ENCODE peak calls at places on chromosomes 16 and 17, in eight cellular contexts. One of them, this sample, is unnamed.

GRCh38 chr16:62597874-62598273 is 561.6 kb upstream of the CDH8 start:
- DNase-seq in testis: no peak
- DNase-seq in AG04449: no peak
- DNase-seq in AG10803: no peak
- DNase-seq in spleen: no peak
- DNase-seq in PC-3: no peak
- DNase-seq in cardiac fibroblast: no peak
- DNase-seq in astrocyte: no peak
- DNase-seq in this sample: no peak

GRCh38 chr16:30063893-30064745 is 1.4 kb upstream of the ALDOA start:
- DNase-seq in testis: peak
- DNase-seq in AG04449: no peak
- DNase-seq in AG10803: no peak
- DNase-seq in spleen: peak
- DNase-seq in PC-3: peak
- DNase-seq in cardiac fibroblast: peak
- DNase-seq in astrocyte: no peak
- DNase-seq in this sample: peak

GRCh38 chr17:65332375-65332774 is 195.2 kb downstream of the RGS9 start:
- DNase-seq in testis: no peak
- DNase-seq in AG04449: peak
- DNase-seq in AG10803: peak
- DNase-seq in spleen: no peak
- DNase-seq in PC-3: peak
- DNase-seq in cardiac fibroblast: peak
- DNase-seq in astrocyte: peak
- DNase-seq in this sample: peak

GRCh38 chr17:77328823-77329740 is 188.3 kb downstream of the SEC14L1 start:
- DNase-seq in testis: peak
- DNase-seq in AG04449: no peak
- DNase-seq in AG10803: no peak
- DNase-seq in spleen: peak
- DNase-seq in PC-3: no peak
- DNase-seq in cardiac fibroblast: no peak
- DNase-seq in astrocyte: no peak
- DNase-seq in this sample: no peak

GRCh38 chr16:81480856-81481821 is 36.5 kb downstream of the CMIP start:
- DNase-seq in testis: peak
- DNase-seq in AG04449: no peak
- DNase-seq in AG10803: peak
- DNase-seq in spleen: peak
- DNase-seq in PC-3: no peak
- DNase-seq in cardiac fibroblast: peak
- DNase-seq in astrocyte: no peak
- DNase-seq in this sample: no peak

GRCh38 chr17:57445051-57445450 is 188.7 kb downstream of the MSI2 start:
- DNase-seq in testis: no peak
- DNase-seq in AG04449: no peak
- DNase-seq in AG10803: no peak
- DNase-seq in spleen: no peak
- DNase-seq in PC-3: peak
- DNase-seq in cardiac fibroblast: no peak
- DNase-seq in astrocyte: peak
- DNase-seq in this sample: no peak

GRCh38 chr16:2493608-2494007 is 18.7 kb downstream of the TBC1D24 start:
- DNase-seq in testis: no peak
- DNase-seq in AG04449: no peak
- DNase-seq in AG10803: no peak
- DNase-seq in spleen: no peak
- DNase-seq in PC-3: no peak
- DNase-seq in cardiac fibroblast: no peak
- DNase-seq in astrocyte: no peak
- DNase-seq in this sample: no peak

GRCh38 chr16:55401036-55401435 is 77.0 kb downstream of the IRX6 start:
- DNase-seq in testis: no peak
- DNase-seq in AG04449: no peak
- DNase-seq in AG10803: no peak
- DNase-seq in spleen: no peak
- DNase-seq in PC-3: no peak
- DNase-seq in cardiac fibroblast: no peak
- DNase-seq in astrocyte: no peak
- DNase-seq in this sample: no peak

GRCh38 chr17:31411707-31412285 is 20.3 kb downstream of the RAB11FIP4 start:
- DNase-seq in testis: no peak
- DNase-seq in AG04449: no peak
- DNase-seq in AG10803: no peak
- DNase-seq in spleen: peak
- DNase-seq in PC-3: no peak
- DNase-seq in cardiac fibroblast: no peak
- DNase-seq in astrocyte: no peak
- DNase-seq in this sample: no peak

GRCh38 chr17:32826076-32826475 is 50.8 kb downstream of the MYO1D start:
- DNase-seq in testis: no peak
- DNase-seq in AG04449: no peak
- DNase-seq in AG10803: no peak
- DNase-seq in spleen: no peak
- DNase-seq in PC-3: no peak
- DNase-seq in cardiac fibroblast: no peak
- DNase-seq in astrocyte: no peak
- DNase-seq in this sample: no peak
- H3K4me3 ChIP-seq in testis: no peak
- H3K4me3 ChIP-seq in AG04449: no peak
- H3K4me3 ChIP-seq in AG10803: no peak
- H3K4me3 ChIP-seq in spleen: no peak
- H3K4me3 ChIP-seq in PC-3: no peak
- H3K4me3 ChIP-seq in cardiac fibroblast: no peak
- H3K4me3 ChIP-seq in astrocyte: no peak
- H3K4me3 ChIP-seq in this sample: no peak

DNA sequence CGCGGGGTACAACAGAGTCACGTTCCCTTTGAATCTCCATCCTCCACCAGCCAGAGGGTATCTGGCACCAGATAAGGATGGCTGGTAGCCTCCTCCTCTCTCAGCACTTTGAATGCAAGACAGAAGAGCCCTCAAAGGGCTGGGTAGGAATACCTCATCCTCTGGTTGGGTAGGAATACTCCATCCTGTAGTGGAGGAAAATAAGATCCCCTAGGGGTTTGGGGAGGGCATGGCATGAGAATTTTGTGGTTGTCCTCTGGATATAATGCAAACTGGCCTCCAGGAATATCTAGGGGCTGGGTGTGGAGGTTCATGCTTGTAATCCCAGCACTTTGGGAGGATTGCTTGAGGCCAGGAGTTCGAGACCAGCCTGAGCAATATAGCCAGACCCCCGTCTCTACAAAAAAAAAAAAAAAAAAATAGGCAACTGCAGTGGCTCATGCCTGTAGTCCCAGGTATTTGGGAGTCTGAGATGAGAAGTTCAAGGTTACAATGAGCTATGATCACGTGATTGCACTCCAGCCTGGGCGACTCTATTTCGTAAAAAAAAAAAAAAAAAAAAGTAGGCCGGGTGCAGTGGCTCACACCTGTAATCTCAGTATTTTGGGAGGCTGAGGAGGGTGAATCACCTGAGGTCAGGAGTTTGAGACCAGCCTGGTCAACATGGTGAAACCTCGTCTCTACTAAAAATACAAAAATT is 2.7 kb downstream of the IGFBP4 start:
- DNase-seq in testis: no peak
- DNase-seq in AG04449: no peak
- DNase-seq in AG10803: no peak
- DNase-seq in spleen: no peak
- DNase-seq in PC-3: no peak
- DNase-seq in cardiac fibroblast: peak
- DNase-seq in astrocyte: no peak
- DNase-seq in this sample: no peak
- H3K4me3 ChIP-seq in testis: peak
- H3K4me3 ChIP-seq in AG04449: peak
- H3K4me3 ChIP-seq in AG10803: peak
- H3K4me3 ChIP-seq in spleen: peak
- H3K4me3 ChIP-seq in PC-3: peak
- H3K4me3 ChIP-seq in cardiac fibroblast: peak
- H3K4me3 ChIP-seq in astrocyte: peak
- H3K4me3 ChIP-seq in this sample: peak

GRCh38 chr17:19004601-19005441 is at the start of gene FAM83G:
- DNase-seq in testis: peak
- DNase-seq in AG04449: no peak
- DNase-seq in AG10803: peak
- DNase-seq in spleen: peak
- DNase-seq in PC-3: no peak
- DNase-seq in cardiac fibroblast: peak
- DNase-seq in astrocyte: peak
- DNase-seq in this sample: peak

GRCh38 chr17:19002191-19002590 is 2.4 kb downstream of the FAM83G start:
- DNase-seq in testis: no peak
- DNase-seq in AG04449: no peak
- DNase-seq in AG10803: no peak
- DNase-seq in spleen: no peak
- DNase-seq in PC-3: no peak
- DNase-seq in cardiac fibroblast: no peak
- DNase-seq in astrocyte: no peak
- DNase-seq in this sample: no peak

GRCh38 chr17:19002805-19003542 is 1.6 kb downstream of the FAM83G start:
- DNase-seq in testis: no peak
- DNase-seq in AG04449: no peak
- DNase-seq in AG10803: peak
- DNase-seq in spleen: no peak
- DNase-seq in PC-3: no peak
- DNase-seq in cardiac fibroblast: peak
- DNase-seq in astrocyte: peak
- DNase-seq in this sample: no peak

GRCh38 chr17:19003966-19004600 is 481 bp downstream of the FAM83G start:
- DNase-seq in testis: peak
- DNase-seq in AG04449: no peak
- DNase-seq in AG10803: peak
- DNase-seq in spleen: no peak
- DNase-seq in PC-3: no peak
- DNase-seq in cardiac fibroblast: peak
- DNase-seq in astrocyte: peak
- DNase-seq in this sample: peak

GRCh38 chr17:19003543-19003965 is 1.0 kb downstream of the FAM83G start:
- DNase-seq in testis: no peak
- DNase-seq in AG04449: no peak
- DNase-seq in AG10803: peak
- DNase-seq in spleen: no peak
- DNase-seq in PC-3: no peak
- DNase-seq in cardiac fibroblast: peak
- DNase-seq in astrocyte: no peak
- DNase-seq in this sample: no peak
- H3K4me3 ChIP-seq in testis: peak
- H3K4me3 ChIP-seq in AG04449: peak
- H3K4me3 ChIP-seq in AG10803: peak
- H3K4me3 ChIP-seq in spleen: peak
- H3K4me3 ChIP-seq in PC-3: no peak
- H3K4me3 ChIP-seq in cardiac fibroblast: peak
- H3K4me3 ChIP-seq in astrocyte: peak
- H3K4me3 ChIP-seq in this sample: peak

DNA sequence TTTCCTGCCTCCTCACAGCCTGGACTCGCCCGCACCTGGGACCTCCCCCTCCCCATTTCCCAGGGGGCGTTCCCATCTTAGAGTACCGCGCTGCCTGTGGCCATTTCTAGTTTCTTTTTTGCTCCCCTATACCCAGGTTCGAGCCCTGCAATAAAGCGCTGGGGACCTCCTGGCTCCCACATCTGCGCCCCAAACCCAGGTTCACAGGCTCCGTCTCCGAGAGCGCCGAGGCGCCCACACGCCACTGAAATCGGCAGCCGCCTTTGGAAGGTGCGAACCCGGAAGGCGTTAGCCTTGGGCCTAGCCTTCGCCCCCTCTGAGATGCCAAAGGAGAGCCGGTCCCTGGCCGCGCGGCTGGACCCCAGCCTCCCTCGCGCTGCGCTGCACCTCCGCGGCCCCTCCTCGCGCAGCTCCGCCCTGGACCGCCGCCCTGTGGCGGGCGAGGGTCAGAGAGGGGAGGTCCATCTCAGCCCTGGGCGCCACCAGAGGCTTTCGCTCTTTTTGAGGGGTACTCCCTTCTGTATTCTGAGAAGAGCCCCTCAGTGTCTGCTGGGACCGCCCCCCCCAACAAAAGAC is 1.8 kb downstream of the KCNJ12 start:
- DNase-seq in testis: no peak
- DNase-seq in AG04449: no peak
- DNase-seq in AG10803: no peak
- DNase-seq in spleen: no peak
- DNase-seq in PC-3: no peak
- DNase-seq in cardiac fibroblast: no peak
- DNase-seq in astrocyte: no peak
- DNase-seq in this sample: no peak
- H3K4me3 ChIP-seq in testis: peak
- H3K4me3 ChIP-seq in AG04449: peak
- H3K4me3 ChIP-seq in AG10803: peak
- H3K4me3 ChIP-seq in spleen: no peak
- H3K4me3 ChIP-seq in PC-3: peak
- H3K4me3 ChIP-seq in cardiac fibroblast: no peak
- H3K4me3 ChIP-seq in astrocyte: no peak
- H3K4me3 ChIP-seq in this sample: no peak

DNA sequence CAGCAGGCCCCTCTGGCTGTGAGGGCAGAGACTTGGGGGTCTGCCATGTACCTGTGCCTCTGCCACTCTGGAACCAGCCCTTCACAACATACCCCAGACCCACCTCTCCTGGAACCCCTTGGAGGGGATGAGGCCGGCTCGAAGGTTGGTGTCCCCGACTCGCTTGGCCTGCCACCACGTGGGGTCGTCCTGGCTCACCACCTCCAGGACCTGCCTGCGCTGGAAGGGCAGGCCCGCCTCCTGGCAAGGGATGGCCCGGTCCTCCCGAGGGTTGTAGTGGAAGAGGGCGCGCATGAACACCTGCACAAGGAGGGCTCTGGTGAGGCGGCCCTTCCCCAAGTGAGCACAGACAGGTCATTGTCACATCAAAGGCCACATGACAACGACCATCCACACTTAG is 12.2 kb downstream of the MPP3 start:
- DNase-seq in testis: no peak
- DNase-seq in AG04449: no peak
- DNase-seq in AG10803: no peak
- DNase-seq in spleen: no peak
- DNase-seq in PC-3: no peak
- DNase-seq in cardiac fibroblast: no peak
- DNase-seq in astrocyte: no peak
- DNase-seq in this sample: no peak
- H3K4me3 ChIP-seq in testis: no peak
- H3K4me3 ChIP-seq in AG04449: no peak
- H3K4me3 ChIP-seq in AG10803: no peak
- H3K4me3 ChIP-seq in spleen: no peak
- H3K4me3 ChIP-seq in PC-3: no peak
- H3K4me3 ChIP-seq in cardiac fibroblast: no peak
- H3K4me3 ChIP-seq in astrocyte: no peak
- H3K4me3 ChIP-seq in this sample: no peak

DNA sequence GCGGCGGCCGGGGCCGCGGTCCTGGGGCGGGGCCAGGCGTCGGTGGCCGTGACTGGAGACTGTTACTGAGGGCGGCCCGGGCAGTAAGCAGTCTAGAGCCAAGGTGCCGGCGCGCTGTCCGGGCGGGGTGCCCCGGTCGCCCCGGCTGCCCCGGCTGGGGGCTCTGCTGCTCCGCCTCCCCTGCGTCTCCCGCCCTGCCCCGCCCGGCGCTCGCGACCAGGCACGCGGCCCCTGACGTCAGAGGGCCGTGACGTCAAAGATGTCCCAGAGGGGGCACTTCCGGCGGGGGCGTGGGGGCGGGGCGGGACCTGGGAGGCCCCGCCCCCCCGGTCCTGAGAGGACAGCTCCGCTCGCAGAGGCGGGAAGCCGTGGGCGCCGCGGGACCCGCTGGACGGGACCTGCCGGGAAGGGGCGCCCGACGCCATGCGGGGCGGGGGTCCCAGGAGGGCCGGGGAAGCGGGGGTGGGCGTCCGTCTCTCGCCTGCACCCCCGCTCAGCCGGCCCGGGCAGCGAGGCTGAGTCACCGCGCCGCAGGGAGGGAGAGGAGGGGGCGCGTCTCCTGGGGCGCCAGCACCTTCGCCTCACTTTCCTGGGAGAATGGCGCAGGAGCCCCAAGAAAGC is 4.5 kb upstream of the HIC1 start:
- DNase-seq in testis: peak
- DNase-seq in AG04449: no peak
- DNase-seq in AG10803: peak
- DNase-seq in spleen: peak
- DNase-seq in PC-3: peak
- DNase-seq in cardiac fibroblast: peak
- DNase-seq in astrocyte: no peak
- DNase-seq in this sample: no peak
- H3K4me3 ChIP-seq in testis: peak
- H3K4me3 ChIP-seq in AG04449: peak
- H3K4me3 ChIP-seq in AG10803: peak
- H3K4me3 ChIP-seq in spleen: peak
- H3K4me3 ChIP-seq in PC-3: peak
- H3K4me3 ChIP-seq in cardiac fibroblast: peak
- H3K4me3 ChIP-seq in astrocyte: peak
- H3K4me3 ChIP-seq in this sample: peak